ENCODE peak calls at places on chromosomes 12 and 14, in nine cellular contexts. One of them, this sample, is unnamed.
A peak's percentile ranks its signal among the peaks of the same experiment; 100 is the strongest.

GRCh38 chr14:50362791-50363733 is 33.6 kb downstream of the CDKL1 start:
- DNase-seq in heart left ventricle: no peak
- DNase-seq in cardiac muscle cell: peak; percentile 16
- DNase-seq in spleen: peak; percentile 74
- DNase-seq in K562: no peak
- DNase-seq in A549: no peak
- DNase-seq in gastrocnemius medialis: no peak
- DNase-seq in SJSA1: peak; percentile 9
- DNase-seq in Karpas-422: peak; percentile 50
- DNase-seq in this sample: no peak

GRCh38 chr12:106288510-106289195 is 13.9 kb upstream of the TCP11L2 start:
- DNase-seq in heart left ventricle: no peak
- DNase-seq in cardiac muscle cell: peak; percentile 94
- DNase-seq in spleen: no peak
- DNase-seq in K562: no peak
- DNase-seq in A549: peak; percentile 92
- DNase-seq in gastrocnemius medialis: no peak
- DNase-seq in SJSA1: peak; percentile 79
- DNase-seq in Karpas-422: no peak
- DNase-seq in this sample: no peak

GRCh38 chr14:69592923-69593677 is 18.3 kb upstream of the SUSD6 start:
- DNase-seq in heart left ventricle: no peak
- DNase-seq in cardiac muscle cell: peak; percentile 93
- DNase-seq in spleen: no peak
- DNase-seq in K562: no peak
- DNase-seq in A549: no peak
- DNase-seq in gastrocnemius medialis: no peak
- DNase-seq in SJSA1: no peak
- DNase-seq in Karpas-422: no peak
- DNase-seq in this sample: no peak

GRCh38 chr14:98953544-98954346 is 318.3 kb downstream of the BCL11B start:
- DNase-seq in heart left ventricle: no peak
- DNase-seq in cardiac muscle cell: peak; percentile 85
- DNase-seq in spleen: no peak
- DNase-seq in K562: no peak
- DNase-seq in A549: peak; percentile 70
- DNase-seq in gastrocnemius medialis: peak; percentile 84
- DNase-seq in SJSA1: no peak
- DNase-seq in Karpas-422: no peak
- DNase-seq in this sample: peak; percentile 89

GRCh38 chr12:30450872-30451271 is 244.8 kb downstream of the IPO8 start:
- DNase-seq in heart left ventricle: no peak
- DNase-seq in cardiac muscle cell: peak; percentile 82
- DNase-seq in spleen: no peak
- DNase-seq in K562: peak; percentile 10
- DNase-seq in A549: no peak
- DNase-seq in gastrocnemius medialis: no peak
- DNase-seq in SJSA1: no peak
- DNase-seq in Karpas-422: no peak
- DNase-seq in this sample: no peak

GRCh38 chr14:54446201-54446693 is 5.1 kb upstream of the CNIH1 start:
- DNase-seq in heart left ventricle: no peak
- DNase-seq in cardiac muscle cell: peak; percentile 95
- DNase-seq in spleen: no peak
- DNase-seq in K562: no peak
- DNase-seq in A549: no peak
- DNase-seq in gastrocnemius medialis: no peak
- DNase-seq in SJSA1: no peak
- DNase-seq in Karpas-422: no peak
- DNase-seq in this sample: no peak

GRCh38 chr12:116455540-116456306 is 103.5 kb upstream of the MAP1LC3B2 start:
- DNase-seq in heart left ventricle: peak; percentile 57
- DNase-seq in cardiac muscle cell: peak; percentile 98
- DNase-seq in spleen: peak; percentile 24
- DNase-seq in K562: peak; percentile 61
- DNase-seq in A549: peak; percentile 93
- DNase-seq in gastrocnemius medialis: peak; percentile 67
- DNase-seq in SJSA1: peak; percentile 95
- DNase-seq in Karpas-422: peak; percentile 40
- DNase-seq in this sample: peak; percentile 91

GRCh38 chr12:32252199-32253073 is 145.8 kb downstream of the BICD1 start:
- DNase-seq in heart left ventricle: no peak
- DNase-seq in cardiac muscle cell: no peak
- DNase-seq in spleen: no peak
- DNase-seq in K562: no peak
- DNase-seq in A549: no peak
- DNase-seq in gastrocnemius medialis: no peak
- DNase-seq in SJSA1: no peak
- DNase-seq in Karpas-422: no peak
- DNase-seq in this sample: no peak

GRCh38 chr12:109711596-109712461 is 1.8 kb upstream of the FAM222A start:
- DNase-seq in heart left ventricle: no peak
- DNase-seq in cardiac muscle cell: peak; percentile 15
- DNase-seq in spleen: no peak
- DNase-seq in K562: peak; percentile 58
- DNase-seq in A549: no peak
- DNase-seq in gastrocnemius medialis: no peak
- DNase-seq in SJSA1: no peak
- DNase-seq in Karpas-422: no peak
- DNase-seq in this sample: no peak

GRCh38 chr12:113135178-113136127 is at the start of gene RASAL1:
- DNase-seq in heart left ventricle: no peak
- DNase-seq in cardiac muscle cell: no peak
- DNase-seq in spleen: peak; percentile 88
- DNase-seq in K562: peak; percentile 97
- DNase-seq in A549: peak; percentile 87
- DNase-seq in gastrocnemius medialis: no peak
- DNase-seq in SJSA1: no peak
- DNase-seq in Karpas-422: peak; percentile 96
- DNase-seq in this sample: no peak

GRCh38 chr12:95548539-95549391 is 2.5 kb downstream of the USP44 start:
- DNase-seq in heart left ventricle: no peak
- DNase-seq in cardiac muscle cell: no peak
- DNase-seq in spleen: peak; percentile 89
- DNase-seq in K562: peak; percentile 85
- DNase-seq in A549: peak; percentile 55
- DNase-seq in gastrocnemius medialis: peak; percentile 15
- DNase-seq in SJSA1: peak; percentile 41
- DNase-seq in Karpas-422: no peak
- DNase-seq in this sample: no peak

GRCh38 chr12:68630050-68630449 is 19.4 kb downstream of the RAP1B start:
- DNase-seq in heart left ventricle: no peak
- DNase-seq in cardiac muscle cell: no peak
- DNase-seq in spleen: no peak
- DNase-seq in K562: no peak
- DNase-seq in A549: no peak
- DNase-seq in gastrocnemius medialis: no peak
- DNase-seq in SJSA1: no peak
- DNase-seq in Karpas-422: no peak
- DNase-seq in this sample: no peak

GRCh38 chr12:108835860-108836634 is 21.3 kb downstream of the SSH1 start:
- DNase-seq in heart left ventricle: no peak
- DNase-seq in cardiac muscle cell: no peak
- DNase-seq in spleen: no peak
- DNase-seq in K562: no peak
- DNase-seq in A549: no peak
- DNase-seq in gastrocnemius medialis: no peak
- DNase-seq in SJSA1: no peak
- DNase-seq in Karpas-422: no peak
- DNase-seq in this sample: no peak

GRCh38 chr12:48803693-48804092 is 14.6 kb upstream of the CACNB3 start:
- DNase-seq in heart left ventricle: no peak
- DNase-seq in cardiac muscle cell: no peak
- DNase-seq in spleen: no peak
- DNase-seq in K562: no peak
- DNase-seq in A549: no peak
- DNase-seq in gastrocnemius medialis: no peak
- DNase-seq in SJSA1: no peak
- DNase-seq in Karpas-422: no peak
- DNase-seq in this sample: no peak

GRCh38 chr12:95762123-95762785 is 28.3 kb downstream of the NTN4 start:
- DNase-seq in heart left ventricle: no peak
- DNase-seq in cardiac muscle cell: no peak
- DNase-seq in spleen: no peak
- DNase-seq in K562: no peak
- DNase-seq in A549: no peak
- DNase-seq in gastrocnemius medialis: no peak
- DNase-seq in SJSA1: no peak
- DNase-seq in Karpas-422: no peak
- DNase-seq in this sample: no peak

DNA sequence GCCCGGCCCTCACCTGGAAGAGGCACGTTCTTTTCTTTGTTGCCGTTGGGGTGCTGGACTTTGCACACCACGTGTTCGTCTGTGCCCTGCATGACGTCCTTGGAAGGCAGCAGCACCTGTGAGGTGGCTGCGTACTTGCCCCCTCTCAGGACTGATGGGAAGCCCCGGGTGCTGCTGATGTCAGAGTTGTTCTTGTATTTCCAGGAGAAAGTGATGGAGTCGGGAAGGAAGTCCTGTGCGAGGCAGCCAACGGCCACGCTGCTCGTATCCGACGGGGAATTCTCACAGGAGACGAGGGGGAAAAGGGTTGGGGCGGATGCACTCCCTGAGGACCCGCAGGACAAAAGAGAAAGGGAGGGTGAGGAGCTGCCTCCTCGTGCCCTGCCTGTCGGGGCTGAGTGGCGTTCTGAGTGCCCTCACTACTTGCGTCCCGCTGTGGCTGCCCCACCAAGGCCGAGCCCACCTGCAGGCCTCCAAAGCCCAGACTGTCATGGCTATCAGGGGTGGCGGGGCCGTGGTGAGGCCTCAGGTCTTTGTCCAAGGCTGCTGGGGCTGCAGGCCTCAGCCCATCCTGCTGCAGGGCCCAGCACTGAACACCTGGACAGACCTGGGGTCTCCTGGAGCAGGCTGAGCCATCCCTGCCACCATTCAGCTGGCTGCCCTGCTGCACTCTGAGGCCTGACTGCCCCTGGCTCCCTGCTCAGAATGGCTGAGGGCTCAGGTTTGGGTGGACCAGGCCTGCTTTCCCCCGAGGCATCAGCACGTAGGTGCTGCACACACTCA is 329.7 kb downstream of the TMEM121 start:
- DNase-seq in heart left ventricle: peak; percentile 44
- DNase-seq in cardiac muscle cell: no peak
- DNase-seq in spleen: peak; percentile 80
- DNase-seq in K562: no peak
- DNase-seq in A549: no peak
- DNase-seq in gastrocnemius medialis: no peak
- DNase-seq in SJSA1: no peak
- DNase-seq in Karpas-422: no peak
- DNase-seq in this sample: peak; percentile 59
- H3K9me3 ChIP-seq in heart left ventricle: no peaks in the 10 kb centered on the region
- H3K9me3 ChIP-seq in cardiac muscle cell: no peaks in the 10 kb centered on the region
- H3K9me3 ChIP-seq in spleen: no peaks in the 10 kb centered on the region
- H3K9me3 ChIP-seq in K562: no peaks in the 10 kb centered on the region
- H3K9me3 ChIP-seq in A549: no peaks in the 10 kb centered on the region
- H3K9me3 ChIP-seq in gastrocnemius medialis: no peaks in the 10 kb centered on the region
- H3K9me3 ChIP-seq in SJSA1: peaks cover 8% of the 10 kb centered on the region
- H3K9me3 ChIP-seq in Karpas-422: no peaks in the 10 kb centered on the region
- H3K9me3 ChIP-seq in this sample: no peaks in the 10 kb centered on the region

DNA sequence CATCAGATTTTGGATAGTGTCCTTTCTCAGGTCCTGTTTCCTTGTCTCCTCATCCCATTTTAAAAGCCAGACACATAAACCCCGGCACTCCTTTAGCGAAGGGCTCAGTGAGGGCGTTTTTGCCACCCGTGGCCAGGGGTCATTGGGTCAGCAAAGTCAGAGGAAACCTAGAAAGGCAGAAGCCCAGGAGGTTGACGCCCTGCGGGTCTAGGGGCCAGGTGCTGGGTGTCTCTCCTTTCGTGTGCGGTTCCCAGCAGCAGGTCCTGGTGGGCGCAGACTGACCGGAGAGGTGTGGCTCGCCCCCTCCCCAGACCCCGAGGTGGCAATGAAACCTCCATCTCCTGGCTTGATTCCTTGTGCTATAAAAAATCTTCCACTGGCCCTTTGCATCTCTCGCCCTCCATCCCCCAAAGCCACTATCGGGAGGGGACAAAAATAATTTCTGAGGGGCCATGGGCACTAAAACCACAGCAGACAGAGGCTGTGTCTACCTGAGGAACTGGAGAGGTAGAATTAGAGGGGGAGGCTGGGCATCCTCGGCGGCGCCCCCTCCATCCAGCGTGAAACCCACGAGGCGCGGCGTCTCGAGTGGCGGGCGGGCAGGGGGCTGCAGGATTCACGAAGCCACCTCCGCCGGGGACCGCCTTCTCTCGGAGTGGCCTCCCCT is 856 bp upstream of the FRMD6 start:
- DNase-seq in heart left ventricle: peak; percentile 64
- DNase-seq in cardiac muscle cell: no peak
- DNase-seq in spleen: peak; percentile 76
- DNase-seq in K562: no peak
- DNase-seq in A549: peak; percentile 29
- DNase-seq in gastrocnemius medialis: peak; percentile 29
- DNase-seq in SJSA1: peak; percentile 50
- DNase-seq in Karpas-422: no peak
- DNase-seq in this sample: peak; percentile 70
- H3K27ac ChIP-seq in heart left ventricle: peak overlapping the region; percentile 99
- H3K27ac ChIP-seq in cardiac muscle cell: peak overlapping the region; percentile 100
- H3K27ac ChIP-seq in spleen: peak overlapping the region; percentile 88
- H3K27ac ChIP-seq in K562: peak overlapping the region; percentile 87
- H3K27ac ChIP-seq in A549: peak overlapping the region; percentile 96
- H3K27ac ChIP-seq in gastrocnemius medialis: peak overlapping the region; percentile 97
- H3K27ac ChIP-seq in SJSA1: peak overlapping the region; percentile 97
- H3K27ac ChIP-seq in Karpas-422: no peak overlapping the region
- H3K27ac ChIP-seq in this sample: peak overlapping the region; percentile 97

GRCh38 chr14:38442208-38442607 is 186.3 kb upstream of the CLEC14A start:
- DNase-seq in heart left ventricle: no peak
- DNase-seq in cardiac muscle cell: peak; percentile 18
- DNase-seq in spleen: no peak
- DNase-seq in K562: no peak
- DNase-seq in A549: no peak
- DNase-seq in gastrocnemius medialis: no peak
- DNase-seq in SJSA1: no peak
- DNase-seq in Karpas-422: no peak
- DNase-seq in this sample: no peak
- H3K9me3 ChIP-seq in heart left ventricle: peaks cover 36% of the 10 kb centered on the region
- H3K9me3 ChIP-seq in cardiac muscle cell: no peaks in the 10 kb centered on the region
- H3K9me3 ChIP-seq in spleen: peaks cover 42% of the 10 kb centered on the region
- H3K9me3 ChIP-seq in K562: no peaks in the 10 kb centered on the region
- H3K9me3 ChIP-seq in A549: no peaks in the 10 kb centered on the region
- H3K9me3 ChIP-seq in gastrocnemius medialis: no peaks in the 10 kb centered on the region
- H3K9me3 ChIP-seq in SJSA1: no peaks in the 10 kb centered on the region
- H3K9me3 ChIP-seq in Karpas-422: peaks cover 6% of the 10 kb centered on the region
- H3K9me3 ChIP-seq in this sample: peaks cover 10% of the 10 kb centered on the region

DNA sequence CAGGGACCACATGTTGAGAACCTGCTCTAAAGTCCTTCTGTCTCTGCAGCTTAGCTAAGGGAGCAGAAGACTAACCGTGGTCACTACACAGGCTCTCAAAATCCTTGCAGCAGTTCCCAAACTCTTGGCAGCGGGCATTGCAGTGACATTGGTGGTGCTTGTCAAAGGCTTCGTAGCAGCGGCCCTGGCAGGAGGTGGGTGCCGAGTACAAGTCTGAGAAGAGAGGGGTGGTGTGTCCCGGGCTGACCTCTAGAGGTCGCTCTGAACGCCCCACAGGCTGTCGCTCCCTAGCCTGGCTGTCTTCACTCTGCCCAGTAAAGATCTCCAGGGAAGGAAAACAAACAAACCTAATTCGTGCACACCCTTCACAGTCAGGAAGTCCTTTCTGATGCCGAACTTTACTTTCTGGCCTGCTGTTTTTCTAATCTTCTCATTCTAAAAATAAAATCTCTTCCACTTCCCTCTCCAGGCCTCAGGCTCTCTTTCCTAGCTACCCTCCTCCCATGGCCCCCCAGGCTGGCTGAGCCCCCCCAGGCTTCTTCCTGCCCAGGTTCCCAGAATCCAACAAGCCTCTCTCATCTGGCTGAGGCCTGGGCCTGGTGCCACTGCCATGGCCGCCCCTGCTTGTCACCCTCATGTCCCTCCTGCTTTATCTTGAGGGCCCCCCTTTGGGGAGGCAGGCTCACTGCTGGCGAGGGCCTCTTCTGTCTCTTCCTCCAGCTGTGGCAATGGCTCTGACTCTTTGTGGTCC is 7.7 kb downstream of the ENDOU start:
- DNase-seq in heart left ventricle: peak; percentile 90
- DNase-seq in cardiac muscle cell: peak; percentile 93
- DNase-seq in spleen: peak; percentile 84
- DNase-seq in K562: peak; percentile 76
- DNase-seq in A549: peak; percentile 83
- DNase-seq in gastrocnemius medialis: peak; percentile 77
- DNase-seq in SJSA1: peak; percentile 79
- DNase-seq in Karpas-422: peak; percentile 94
- DNase-seq in this sample: peak; percentile 94
- H3K27ac ChIP-seq in heart left ventricle: peak overlapping the region; percentile 93
- H3K27ac ChIP-seq in cardiac muscle cell: peak overlapping the region; percentile 91
- H3K27ac ChIP-seq in spleen: peak overlapping the region; percentile 76
- H3K27ac ChIP-seq in K562: no peak overlapping the region
- H3K27ac ChIP-seq in A549: peak overlapping the region; percentile 42
- H3K27ac ChIP-seq in gastrocnemius medialis: peak overlapping the region; percentile 84
- H3K27ac ChIP-seq in SJSA1: peak overlapping the region; percentile 77
- H3K27ac ChIP-seq in Karpas-422: peak overlapping the region; percentile 77
- H3K27ac ChIP-seq in this sample: peak overlapping the region; percentile 93

This sample was measured in tibial artery.